ENCODE peak calls at places on chromosome 2, in nine cellular contexts. U, Q, H, R, X, K, A, I and D are unnamed samples.

GRCh38 chr2:197278804-197279763 is 31.5 kb downstream of the ANKRD44 start:
- DNase-seq in U (no peak), Q (no peak), H (no peak), R (no peak), X (no peak), K (no peak), A (no peak), I (no peak), D (no peak)

GRCh38 chr2:9030882-9031645 is 27.6 kb upstream of the MBOAT2 start:
- DNase-seq in U (no peak), Q (no peak), H (no peak), R (no peak), X (no peak), K (no peak), A (no peak), I (no peak), D (no peak)

GRCh38 chr2:80002761-80003160 is 301.8 kb downstream of the LRRTM1 start:
- DNase-seq in U (no peak), Q (no peak), H (no peak), R (no peak), X (no peak), K (no peak), A (no peak), I (no peak), D (no peak)

GRCh38 chr2:101958071-101958470 is 33.7 kb upstream of the IL1R2 start:
- DNase-seq in U (no peak), Q (no peak), H (no peak), R (no peak), X (no peak), K (no peak), A (no peak), I (no peak), D (no peak)

GRCh38 chr2:211665299-211665698 is 873.3 kb downstream of the ERBB4 start:
- DNase-seq in U (no peak), Q (no peak), H (no peak), R (no peak), X (no peak), K (no peak), A (no peak), I (no peak), D (no peak)

GRCh38 chr2:105369777-105370690 is 28.8 kb downstream of the FHL2 start:
- DNase-seq in U (peak; percentile 90), Q (peak; percentile 67), H (peak; percentile 93), R (peak; percentile 86), X (peak; percentile 92), K (peak; percentile 71), A (peak; percentile 86), I (peak; percentile 40), D (peak; percentile 84)

GRCh38 chr2:158805936-158806335 is 10.8 kb downstream of the DAPL1 start:
- DNase-seq in U (no peak), Q (no peak), H (no peak), R (no peak), X (no peak), K (no peak), A (no peak), I (no peak), D (no peak)

GRCh38 chr2:15797231-15797945 is 143.0 kb upstream of the MYCN start:
- DNase-seq in U (no peak), Q (no peak), H (no peak), R (no peak), X (no peak), K (no peak), A (no peak), I (peak; percentile 10), D (no peak)

GRCh38 chr2:95301876-95302641 is 4.9 kb downstream of the KCNIP3 start:
- DNase-seq in U (no peak), Q (no peak), H (no peak), R (no peak), X (no peak), K (no peak), A (no peak), I (no peak), D (no peak)

GRCh38 chr2:218927876-218928275 is 31.6 kb upstream of the CDK5R2 start:
- DNase-seq in U (no peak), Q (no peak), H (no peak), R (no peak), X (no peak), K (no peak), A (no peak), I (no peak), D (no peak)

GRCh38 chr2:233267516-233268245 is 16.2 kb downstream of the ATG16L1 start:
- DNase-seq in U (no peak), Q (peak; percentile 66), H (peak; percentile 88), R (peak; percentile 82), X (no peak), K (no peak), A (no peak), I (no peak), D (no peak)

GRCh38 chr2:218310853-218311542 is 18.7 kb upstream of the TMBIM1 start:
- DNase-seq in U (no peak), Q (no peak), H (no peak), R (no peak), X (no peak), K (no peak), A (no peak), I (no peak), D (no peak)

GRCh38 chr2:218908721-218909619 is 28.3 kb downstream of the WNT10A start:
- DNase-seq in U (peak; percentile 91), Q (peak; percentile 76), H (peak; percentile 96), R (peak; percentile 95), X (peak; percentile 91), K (peak; percentile 86), A (peak; percentile 90), I (peak; percentile 94), D (peak; percentile 87)

GRCh38 chr2:88828397-88829137 is 137.1 kb downstream of the RPIA start:
- DNase-seq in U (no peak), Q (no peak), H (no peak), R (no peak), X (no peak), K (no peak), A (no peak), I (no peak), D (no peak)

GRCh38 chr2:1728821-1729220 is 15.5 kb downstream of the PXDN start:
- DNase-seq in U (peak; percentile 75), Q (no peak), H (no peak), R (no peak), X (no peak), K (no peak), A (no peak), I (no peak), D (peak; percentile 21)